ENCODE peak calls at places on chromosomes 3 and 15, in five cellular contexts. One of them, this sample, is unnamed.

GRCh38 chr3:160183375-160184076 is 41.7 kb upstream of the C3orf80 start:
- DNase-seq in neural crest cell: no peak
- DNase-seq in sigmoid colon: no peak
- DNase-seq in bronchial epithelial cell: peak; percentile 33
- DNase-seq in BJ: no peak
- DNase-seq in this sample: no peak

GRCh38 chr15:62447742-62448141 is 282.7 kb upstream of the C2CD4B start:
- DNase-seq in neural crest cell: no peak
- DNase-seq in sigmoid colon: no peak
- DNase-seq in bronchial epithelial cell: no peak
- DNase-seq in BJ: no peak
- DNase-seq in this sample: no peak

GRCh38 chr15:85582719-85583089 is 202.3 kb downstream of the AKAP13 start:
- DNase-seq in neural crest cell: no peak
- DNase-seq in sigmoid colon: peak; percentile 77
- DNase-seq in bronchial epithelial cell: no peak
- DNase-seq in BJ: no peak
- DNase-seq in this sample: no peak

GRCh38 chr3:66075281-66075680 is 36.6 kb upstream of the MAGI1 start:
- DNase-seq in neural crest cell: no peak
- DNase-seq in sigmoid colon: no peak
- DNase-seq in bronchial epithelial cell: peak; percentile 75
- DNase-seq in BJ: no peak
- DNase-seq in this sample: no peak

GRCh38 chr3:120203016-120203415 is 82.0 kb downstream of the GPR156 start:
- DNase-seq in neural crest cell: no peak
- DNase-seq in sigmoid colon: peak; percentile 68
- DNase-seq in bronchial epithelial cell: peak; percentile 62
- DNase-seq in BJ: peak; percentile 56
- DNase-seq in this sample: no peak

GRCh38 chr15:95266481-95267061 is 1035.2 kb downstream of the MCTP2 start:
- DNase-seq in neural crest cell: no peak
- DNase-seq in sigmoid colon: peak; percentile 84
- DNase-seq in bronchial epithelial cell: no peak
- DNase-seq in BJ: peak; percentile 90
- DNase-seq in this sample: no peak

GRCh38 chr15:38864827-38865604 is 300.4 kb upstream of the RASGRP1 start:
- DNase-seq in neural crest cell: no peak
- DNase-seq in sigmoid colon: peak; percentile 81
- DNase-seq in bronchial epithelial cell: no peak
- DNase-seq in BJ: peak; percentile 67
- DNase-seq in this sample: no peak

GRCh38 chr15:56767315-56767714 is 34.0 kb upstream of the ZNF280D start:
- DNase-seq in neural crest cell: no peak
- DNase-seq in sigmoid colon: no peak
- DNase-seq in bronchial epithelial cell: peak; percentile 22
- DNase-seq in BJ: no peak
- DNase-seq in this sample: no peak

GRCh38 chr3:51530485-51530884 is 8.0 kb upstream of the RAD54L2 start:
- DNase-seq in neural crest cell: no peak
- DNase-seq in sigmoid colon: no peak
- DNase-seq in bronchial epithelial cell: no peak
- DNase-seq in BJ: no peak
- DNase-seq in this sample: no peak

GRCh38 chr3:42802876-42803799 is 1.2 kb downstream of the HIGD1A start:
- DNase-seq in neural crest cell: peak; percentile 16
- DNase-seq in sigmoid colon: no peak
- DNase-seq in bronchial epithelial cell: peak; percentile 31
- DNase-seq in BJ: no peak
- DNase-seq in this sample: no peak

GRCh38 chr15:73950479-73951043 is 24.3 kb downstream of the LOXL1 start:
- DNase-seq in neural crest cell: no peak
- DNase-seq in sigmoid colon: no peak
- DNase-seq in bronchial epithelial cell: no peak
- DNase-seq in BJ: no peak
- DNase-seq in this sample: no peak

GRCh38 chr3:123090700-123091585 is 24.1 kb downstream of the PDIA5 start:
- DNase-seq in neural crest cell: no peak
- DNase-seq in sigmoid colon: no peak
- DNase-seq in bronchial epithelial cell: no peak
- DNase-seq in BJ: no peak
- DNase-seq in this sample: no peak

GRCh38 chr3:58093573-58094195 is 85.5 kb downstream of the FLNB start:
- DNase-seq in neural crest cell: no peak
- DNase-seq in sigmoid colon: peak; percentile 21
- DNase-seq in bronchial epithelial cell: peak; percentile 61
- DNase-seq in BJ: no peak
- DNase-seq in this sample: no peak

GRCh38 chr15:41778503-41778902 is 4.2 kb downstream of the MAPKBP1 start:
- DNase-seq in neural crest cell: no peak
- DNase-seq in sigmoid colon: no peak
- DNase-seq in bronchial epithelial cell: peak; percentile 37
- DNase-seq in BJ: no peak
- DNase-seq in this sample: no peak

GRCh38 chr3:50147861-50148260 is 7.3 kb upstream of the SEMA3F start:
- DNase-seq in neural crest cell: no peak
- DNase-seq in sigmoid colon: no peak
- DNase-seq in bronchial epithelial cell: no peak
- DNase-seq in BJ: no peak
- DNase-seq in this sample: no peak

GRCh38 chr3:60304103-60304502 is 947.1 kb downstream of the FHIT start:
- DNase-seq in neural crest cell: no peak
- DNase-seq in sigmoid colon: no peak
- DNase-seq in bronchial epithelial cell: no peak
- DNase-seq in BJ: no peak
- DNase-seq in this sample: no peak

GRCh38 chr3:37909067-37909911 is 47.6 kb downstream of the CTDSPL start:
- DNase-seq in neural crest cell: no peak
- DNase-seq in sigmoid colon: no peak
- DNase-seq in bronchial epithelial cell: no peak
- DNase-seq in BJ: no peak
- DNase-seq in this sample: no peak

GRCh38 chr3:11803977-11804903 is 42.4 kb downstream of the TAMM41 start:
- DNase-seq in neural crest cell: peak; percentile 8
- DNase-seq in sigmoid colon: no peak
- DNase-seq in bronchial epithelial cell: peak; percentile 59
- DNase-seq in BJ: no peak
- DNase-seq in this sample: peak; percentile 11

GRCh38 chr15:23642413-23643044 is 5.1 kb downstream of the MAGEL2 start:
- DNase-seq in neural crest cell: peak; percentile 63
- DNase-seq in sigmoid colon: peak; percentile 70
- DNase-seq in bronchial epithelial cell: peak; percentile 27
- DNase-seq in BJ: no peak
- DNase-seq in this sample: no peak

GRCh38 chr3:112302881-112303761 is 9.1 kb upstream of the SLC9C1 start:
- DNase-seq in neural crest cell: peak; percentile 38
- DNase-seq in sigmoid colon: no peak
- DNase-seq in bronchial epithelial cell: no peak
- DNase-seq in BJ: no peak
- DNase-seq in this sample: no peak

GRCh38 chr3:14633417-14633816 is 18.1 kb upstream of the CCDC174 start:
- DNase-seq in neural crest cell: no peak
- DNase-seq in sigmoid colon: no peak
- DNase-seq in bronchial epithelial cell: no peak
- DNase-seq in BJ: no peak
- DNase-seq in this sample: no peak

GRCh38 chr3:24086597-24087369 is 141.7 kb downstream of the NR1D2 start:
- DNase-seq in neural crest cell: no peak
- DNase-seq in sigmoid colon: no peak
- DNase-seq in bronchial epithelial cell: no peak
- DNase-seq in BJ: no peak
- DNase-seq in this sample: no peak

GRCh38 chr3:24087469-24087868 is 142.4 kb downstream of the NR1D2 start:
- DNase-seq in neural crest cell: no peak
- DNase-seq in sigmoid colon: no peak
- DNase-seq in bronchial epithelial cell: no peak
- DNase-seq in BJ: no peak
- DNase-seq in this sample: no peak

DNA sequence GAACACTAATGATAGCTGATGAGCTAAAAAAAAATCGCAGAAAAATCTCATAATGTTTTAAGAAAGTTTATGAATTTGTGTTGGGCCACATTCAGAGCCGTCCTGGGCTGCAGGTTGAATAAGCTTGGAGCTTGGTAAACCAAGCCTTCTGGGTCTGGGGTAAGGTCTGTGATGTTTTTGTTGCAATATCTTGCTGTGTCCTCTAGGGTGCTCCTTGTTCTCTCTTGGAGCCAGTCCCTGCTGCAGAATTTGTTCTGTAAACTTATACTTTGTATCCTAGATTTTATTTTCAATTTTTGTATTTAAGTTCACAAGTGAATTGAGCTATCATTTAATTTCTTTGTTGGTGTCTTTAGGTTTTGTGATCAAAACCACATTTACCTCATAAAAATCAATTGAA is 143.7 kb downstream of the NR1D2 start:
- DNase-seq in neural crest cell: no peak
- DNase-seq in sigmoid colon: no peak
- DNase-seq in bronchial epithelial cell: peak; percentile 32
- DNase-seq in BJ: no peak
- DNase-seq in this sample: no peak
- TF ChIP-seq CTCF in neural crest cell: peak; percentile 57
- TF ChIP-seq CTCF in sigmoid colon: no peak
- TF ChIP-seq CTCF in bronchial epithelial cell: peak; percentile 66
- TF ChIP-seq CTCF in BJ: peak; percentile 64
- TF ChIP-seq CTCF in this sample: peak; percentile 24

GRCh38 chr3:71456155-71456554 is 127.4 kb downstream of the FOXP1 start:
- DNase-seq in neural crest cell: no peak
- DNase-seq in sigmoid colon: no peak
- DNase-seq in bronchial epithelial cell: no peak
- DNase-seq in BJ: no peak
- DNase-seq in this sample: no peak
- TF ChIP-seq CTCF in neural crest cell: no peak
- TF ChIP-seq CTCF in sigmoid colon: no peak
- TF ChIP-seq CTCF in bronchial epithelial cell: no peak
- TF ChIP-seq CTCF in BJ: peak; percentile 21
- TF ChIP-seq CTCF in this sample: no peak

DNA sequence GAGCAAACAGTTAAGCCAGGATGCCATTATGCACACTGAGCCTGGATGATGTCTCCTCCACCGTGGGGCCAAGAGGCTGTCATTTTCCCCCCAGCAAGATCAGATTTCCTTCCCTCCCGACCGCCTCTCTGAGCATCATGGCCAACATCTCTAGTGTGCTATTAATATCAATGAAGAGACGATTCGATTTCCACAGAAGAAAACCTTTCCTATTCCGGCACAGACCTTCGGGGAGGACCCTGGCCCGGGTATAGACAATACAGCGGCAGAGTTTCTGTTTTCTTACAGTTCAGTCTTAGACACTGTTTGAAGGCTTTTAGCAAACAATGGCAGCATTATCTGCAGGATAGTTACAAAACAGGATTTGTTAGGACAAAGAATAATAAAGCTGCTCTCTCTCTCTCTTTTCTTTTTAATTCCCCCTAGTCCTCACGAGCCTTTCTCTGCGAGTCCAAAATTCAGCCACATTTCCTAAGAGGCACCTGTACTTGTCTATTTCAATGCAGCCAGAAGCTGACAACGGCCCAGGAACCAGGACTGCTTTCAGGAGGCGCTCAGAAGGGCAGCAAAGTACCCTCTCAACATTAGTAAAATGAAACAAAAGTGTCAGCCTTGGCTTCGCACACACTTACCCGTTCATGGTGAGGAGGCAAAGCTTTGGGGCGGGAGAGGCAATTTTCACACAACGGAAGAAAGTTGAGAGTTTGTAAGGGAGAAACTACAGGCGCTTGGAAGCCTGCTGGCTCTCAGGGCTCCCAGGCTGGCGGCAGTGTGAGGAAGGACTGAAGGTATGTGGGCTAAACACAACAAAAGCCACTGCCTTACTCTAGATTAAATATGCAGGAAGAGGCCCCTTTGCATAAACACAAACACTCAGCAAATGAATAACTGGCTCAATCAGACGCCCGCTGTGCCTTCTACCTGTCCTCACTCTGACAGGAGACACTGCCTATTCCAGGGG is 278.0 kb downstream of the FOXP1 start:
- DNase-seq in neural crest cell: peak; percentile 16
- DNase-seq in sigmoid colon: no peak
- DNase-seq in bronchial epithelial cell: peak; percentile 34
- DNase-seq in BJ: no peak
- DNase-seq in this sample: peak; percentile 14
- TF ChIP-seq CTCF in neural crest cell: no peak
- TF ChIP-seq CTCF in sigmoid colon: no peak
- TF ChIP-seq CTCF in bronchial epithelial cell: no peak
- TF ChIP-seq CTCF in BJ: no peak
- TF ChIP-seq CTCF in this sample: no peak

DNA sequence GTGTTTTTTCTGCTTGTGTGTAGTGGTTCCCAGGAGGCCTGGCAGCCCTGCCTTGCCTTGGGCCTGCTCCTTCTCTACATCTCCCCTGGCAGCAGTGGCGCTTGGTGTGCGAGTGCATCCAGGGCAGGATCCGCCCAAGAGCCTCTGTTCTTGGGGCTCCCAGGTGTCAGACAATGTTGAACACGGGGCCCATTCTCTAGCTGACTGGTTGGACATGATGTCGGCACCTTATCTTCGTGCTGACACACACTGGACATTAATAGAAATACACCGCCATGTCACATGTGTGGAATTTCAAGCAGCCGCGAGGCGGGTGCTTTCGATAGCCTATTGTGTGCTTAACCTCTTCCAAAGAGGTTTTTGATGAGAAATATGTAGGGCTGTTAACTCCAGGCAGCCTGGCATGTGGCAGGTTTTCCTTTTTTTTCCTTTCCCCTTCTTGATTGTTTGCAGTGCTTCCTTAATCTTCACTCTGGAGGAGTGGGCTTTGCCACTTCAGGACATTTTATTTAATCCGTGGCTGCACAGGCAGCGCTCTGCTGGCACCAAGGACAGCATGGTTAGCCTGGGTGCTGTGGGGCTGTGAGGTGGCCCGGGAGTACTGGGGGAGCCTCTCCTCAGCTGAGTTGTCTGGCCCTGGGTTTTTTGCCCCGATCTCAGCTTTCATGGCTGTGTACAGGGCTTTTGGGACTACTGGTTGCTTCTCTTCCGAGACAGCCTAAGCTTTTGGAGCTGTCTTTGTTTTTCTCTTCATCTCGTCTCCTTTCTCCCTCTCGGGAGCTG is 42.5 kb downstream of the CHCHD6 start:
- DNase-seq in neural crest cell: no peak
- DNase-seq in sigmoid colon: no peak
- DNase-seq in bronchial epithelial cell: peak; percentile 71
- DNase-seq in BJ: peak; percentile 7
- DNase-seq in this sample: no peak
- TF ChIP-seq CTCF in neural crest cell: no peak
- TF ChIP-seq CTCF in sigmoid colon: no peak
- TF ChIP-seq CTCF in bronchial epithelial cell: peak; percentile 28
- TF ChIP-seq CTCF in BJ: peak; percentile 24
- TF ChIP-seq CTCF in this sample: no peak

DNA sequence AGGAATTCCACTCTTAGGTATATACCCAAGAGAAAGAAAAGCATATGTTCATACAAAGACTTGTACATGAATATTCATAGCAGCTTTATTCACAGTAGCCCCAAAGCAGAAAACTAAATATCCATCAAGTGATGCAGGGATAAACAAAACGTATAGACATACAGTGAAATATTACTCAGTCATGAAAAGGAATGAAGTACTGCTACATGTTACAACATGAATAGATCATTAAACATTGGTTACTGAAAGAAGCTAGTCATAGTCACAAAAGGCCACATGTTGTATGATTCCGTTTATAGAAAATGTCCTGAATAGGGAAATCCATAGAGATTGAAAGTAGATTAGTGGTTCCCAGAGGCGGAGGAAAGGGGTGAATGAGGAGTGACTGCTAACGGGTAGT is 1.3 kb upstream of the MRAS start:
- DNase-seq in neural crest cell: no peak
- DNase-seq in sigmoid colon: no peak
- DNase-seq in bronchial epithelial cell: no peak
- DNase-seq in BJ: no peak
- DNase-seq in this sample: no peak
- TF ChIP-seq CTCF in neural crest cell: no peak
- TF ChIP-seq CTCF in sigmoid colon: no peak
- TF ChIP-seq CTCF in bronchial epithelial cell: no peak
- TF ChIP-seq CTCF in BJ: no peak
- TF ChIP-seq CTCF in this sample: no peak